ENCODE peak calls at places on chromosome 16, in four cellular contexts. M is Panc1, R is left ventricle myocardium inferior, O is NT2/D1. Q is an unnamed sample. For H3K4me1 and H3K27me3, the result is how much of the 10 kb centered on the place peaks cover.

GRCh38 chr16:49800876-49801275 is 55.0 kb downstream of the ZNF423 start:
- DNase-seq in M (no peak), R (no peak), O (no peak), Q (no peak)

GRCh38 chr16:23182206-23182674 is 305 bp upstream of the SCNN1G start:
- DNase-seq in M (peak), R (peak), O (peak), Q (peak)

GRCh38 chr16:50585331-50585776 is 37.2 kb downstream of the NKD1 start:
- DNase-seq in M (no peak), R (peak), O (no peak), Q (no peak)

GRCh38 chr16:68802190-68802589 is 41.1 kb upstream of the TANGO6 start:
- DNase-seq in M (no peak), R (no peak), O (no peak), Q (no peak)

GRCh38 chr16:69444873-69445517 is 20.6 kb downstream of the CYB5B start:
- DNase-seq in M (no peak), R (no peak), O (no peak), Q (no peak)

GRCh38 chr16:4561565-4561964 is 5.4 kb downstream of the C16orf96 start:
- DNase-seq in M (no peak), R (no peak), O (no peak), Q (no peak)

GRCh38 chr16:53456625-53457024 is 22.4 kb downstream of the RBL2 start:
- DNase-seq in M (no peak), R (no peak), O (no peak), Q (no peak)

GRCh38 chr16:70738083-70738977 is 52.5 kb upstream of the MTSS2 start:
- DNase-seq in M (no peak), R (peak), O (no peak), Q (no peak)

GRCh38 chr16:67528222-67528869 is at the start of gene RIPOR1:
- DNase-seq in M (no peak), R (peak), O (no peak), Q (no peak)

GRCh38 chr16:17773698-17774101 is 302.9 kb upstream of the XYLT1 start:
- DNase-seq in M (no peak), R (no peak), O (no peak), Q (no peak)

GRCh38 chr16:10906914-10907756 is 30.1 kb downstream of the CIITA start:
- DNase-seq in M (no peak), R (peak), O (no peak), Q (no peak)

GRCh38 chr16:74026373-74027281 is 270.0 kb upstream of the PSMD7 start:
- DNase-seq in M (no peak), R (no peak), O (peak), Q (no peak)

GRCh38 chr16:68279726-68280125 is 15.4 kb downstream of the SLC7A6 start:
- DNase-seq in M (no peak), R (no peak), O (no peak), Q (no peak)

GRCh38 chr16:50974438-50975036 is 176.5 kb downstream of the SALL1 start:
- DNase-seq in M (no peak), R (no peak), O (no peak), Q (no peak)

GRCh38 chr16:73298562-73298961 is 250.6 kb upstream of the ZFHX3 start:
- DNase-seq in M (no peak), R (no peak), O (peak), Q (peak)

GRCh38 chr16:72036098-72036497 is 18.2 kb upstream of the HP start:
- DNase-seq in M (no peak), R (no peak), O (no peak), Q (no peak)

GRCh38 chr16:1823821-1824220 is 2.8 kb downstream of the HAGH start:
- DNase-seq in M (no peak), R (peak), O (no peak), Q (no peak)

GRCh38 chr16:83907926-83908325 is 9.0 kb downstream of the MLYCD start:
- DNase-seq in M (no peak), R (no peak), O (no peak), Q (no peak)

GRCh38 chr16:917591-918061 is 53.2 kb downstream of the LMF1 start:
- DNase-seq in M (no peak), R (no peak), O (no peak), Q (no peak)

GRCh38 chr16:27995378-27995777 is 68.1 kb downstream of the GSG1L start:
- DNase-seq in M (no peak), R (no peak), O (no peak), Q (no peak)

GRCh38 chr16:6190756-6191155 is 1093.2 kb upstream of the EEF2KMT start:
- DNase-seq in M (no peak), R (no peak), O (no peak), Q (no peak)

GRCh38 chr16:53982631-53983042 is 278.7 kb downstream of the FTO start:
- DNase-seq in M (no peak), R (no peak), O (no peak), Q (no peak)

GRCh38 chr16:1137604-1138003 is 15.3 kb upstream of the CACNA1H start:
- DNase-seq in M (no peak), R (no peak), O (no peak), Q (no peak)

GRCh38 chr16:735982-736453 is 4.8 kb downstream of the CIAO3 start:
- DNase-seq in M (no peak), R (no peak), O (no peak), Q (no peak)

GRCh38 chr16:27853651-27854050 is 209.9 kb downstream of the GSG1L start:
- DNase-seq in M (no peak), R (no peak), O (no peak), Q (no peak)

GRCh38 chr16:1105888-1106620 is 10.0 kb upstream of the C1QTNF8 start:
- DNase-seq in M (no peak), R (peak), O (peak), Q (no peak)

GRCh38 chr16:78742501-78743283 is 643.2 kb downstream of the WWOX start:
- DNase-seq in M (no peak), R (no peak), O (no peak), Q (no peak)

GRCh38 chr16:72922714-72923113 is 125.2 kb downstream of the ZFHX3 start:
- DNase-seq in M (no peak), R (no peak), O (no peak), Q (no peak)

GRCh38 chr16:30846649-30847402 is 47.1 kb downstream of the BCL7C start:
- DNase-seq in M (no peak), R (no peak), O (no peak), Q (no peak)

GRCh38 chr16:9647981-9648701 is 534.1 kb downstream of the GRIN2A start:
- DNase-seq in M (peak), R (no peak), O (no peak), Q (no peak)

GRCh38 chr16:30667361-30667905 is 9.2 kb downstream of the FBRS start:
- DNase-seq in M (no peak), R (no peak), O (no peak), Q (no peak)

GRCh38 chr16:14186007-14186953 is 115.2 kb downstream of the MRTFB start:
- DNase-seq in M (no peak), R (peak), O (peak), Q (no peak)

GRCh38 chr16:67163164-67163902 is 1.2 kb upstream of the HSF4 start:
- DNase-seq in M (no peak), R (peak), O (no peak), Q (no peak)

GRCh38 chr16:84595052-84595481 is 22.8 kb downstream of the COTL1 start:
- DNase-seq in M (no peak), R (no peak), O (no peak), Q (no peak)

GRCh38 chr16:71311553-71312158 is 22.5 kb upstream of the CMTR2 start:
- DNase-seq in M (peak), R (no peak), O (peak), Q (peak)

GRCh38 chr16:55294947-55295346 is 29.1 kb upstream of the IRX6 start:
- DNase-seq in M (no peak), R (no peak), O (no peak), Q (no peak)

DNA sequence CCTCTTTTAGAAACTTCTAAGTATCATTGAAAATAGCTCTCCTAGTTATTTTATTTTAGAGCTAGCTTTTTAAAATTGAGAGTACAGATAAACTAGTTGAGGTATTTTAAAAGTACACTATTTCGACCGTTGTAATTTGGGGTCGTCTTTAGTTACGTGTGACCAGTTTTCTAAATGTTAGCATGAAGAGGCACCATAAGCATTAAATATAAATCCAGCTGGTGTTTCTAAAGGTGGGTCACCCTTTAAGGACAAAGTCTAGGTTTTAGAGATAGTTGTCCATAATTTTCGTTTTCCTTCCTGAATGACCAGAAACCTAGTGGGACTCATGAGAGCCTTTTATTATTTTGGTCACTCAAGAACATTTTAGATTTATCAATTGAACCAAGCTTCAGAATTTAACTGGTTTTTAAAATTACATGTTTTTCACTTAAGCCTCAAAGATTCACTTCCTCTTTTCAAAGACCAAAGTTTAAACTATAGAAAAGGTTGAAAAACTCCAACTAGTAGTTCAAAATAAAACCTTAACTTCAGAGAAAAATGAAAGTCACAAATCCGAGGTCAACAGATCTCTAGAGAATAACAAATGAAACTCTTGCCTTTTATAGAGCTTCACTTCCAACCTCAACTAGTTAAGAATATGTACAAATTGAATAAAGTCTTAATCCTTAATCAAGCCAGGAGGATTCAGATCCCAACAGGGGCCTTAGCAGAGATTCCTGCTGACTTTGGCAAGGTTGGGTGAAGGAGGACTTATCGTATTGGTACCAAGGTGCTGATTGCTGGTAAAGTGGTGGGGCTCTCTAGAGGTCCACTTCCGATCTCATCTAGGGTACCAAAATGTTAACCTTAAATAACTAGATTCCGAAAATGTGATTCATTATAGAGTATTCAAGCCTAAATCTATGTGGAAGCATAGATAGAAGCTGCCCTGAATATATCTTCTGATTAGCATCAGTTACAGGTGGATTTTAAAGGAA is 32.5 kb downstream of the PHKB start:
- DNase-seq in M (no peak), R (no peak), O (no peak), Q (no peak)
- H3K4me3 ChIP-seq in M (no peak), R (peak), O (no peak), Q (no peak)

GRCh38 chr16:88640039-88640495 is 1.7 kb downstream of the IL17C start:
- DNase-seq in M (no peak), R (no peak), O (no peak), Q (no peak)
- H3K4me1 ChIP-seq in M (under half), R (under half), O (under half), Q (under half)

DNA sequence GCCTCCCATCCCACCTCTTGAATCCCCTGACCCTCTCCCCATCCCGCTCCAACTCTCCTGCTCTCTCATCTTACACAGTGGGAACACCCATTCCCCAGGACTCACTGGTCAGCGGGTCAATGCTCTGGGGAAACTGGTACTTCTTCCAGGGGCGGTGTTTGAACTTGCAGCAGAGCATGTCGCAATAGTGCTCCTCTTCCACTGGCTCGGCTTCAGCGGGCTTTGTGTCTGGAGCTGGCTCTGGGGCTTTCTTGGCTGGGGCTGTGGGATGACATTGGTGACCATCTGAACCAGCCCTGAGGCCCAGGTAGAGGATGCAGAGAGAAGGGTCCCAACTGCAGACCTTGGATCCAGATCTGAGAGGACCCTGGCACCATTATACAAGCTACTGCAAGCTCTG is 51.9 kb downstream of the CNGB1 start:
- DNase-seq in M (no peak), R (no peak), O (no peak), Q (no peak)
- H3K27me3 ChIP-seq in M (under half), R (under half), O (under half), Q (under half)

DNA sequence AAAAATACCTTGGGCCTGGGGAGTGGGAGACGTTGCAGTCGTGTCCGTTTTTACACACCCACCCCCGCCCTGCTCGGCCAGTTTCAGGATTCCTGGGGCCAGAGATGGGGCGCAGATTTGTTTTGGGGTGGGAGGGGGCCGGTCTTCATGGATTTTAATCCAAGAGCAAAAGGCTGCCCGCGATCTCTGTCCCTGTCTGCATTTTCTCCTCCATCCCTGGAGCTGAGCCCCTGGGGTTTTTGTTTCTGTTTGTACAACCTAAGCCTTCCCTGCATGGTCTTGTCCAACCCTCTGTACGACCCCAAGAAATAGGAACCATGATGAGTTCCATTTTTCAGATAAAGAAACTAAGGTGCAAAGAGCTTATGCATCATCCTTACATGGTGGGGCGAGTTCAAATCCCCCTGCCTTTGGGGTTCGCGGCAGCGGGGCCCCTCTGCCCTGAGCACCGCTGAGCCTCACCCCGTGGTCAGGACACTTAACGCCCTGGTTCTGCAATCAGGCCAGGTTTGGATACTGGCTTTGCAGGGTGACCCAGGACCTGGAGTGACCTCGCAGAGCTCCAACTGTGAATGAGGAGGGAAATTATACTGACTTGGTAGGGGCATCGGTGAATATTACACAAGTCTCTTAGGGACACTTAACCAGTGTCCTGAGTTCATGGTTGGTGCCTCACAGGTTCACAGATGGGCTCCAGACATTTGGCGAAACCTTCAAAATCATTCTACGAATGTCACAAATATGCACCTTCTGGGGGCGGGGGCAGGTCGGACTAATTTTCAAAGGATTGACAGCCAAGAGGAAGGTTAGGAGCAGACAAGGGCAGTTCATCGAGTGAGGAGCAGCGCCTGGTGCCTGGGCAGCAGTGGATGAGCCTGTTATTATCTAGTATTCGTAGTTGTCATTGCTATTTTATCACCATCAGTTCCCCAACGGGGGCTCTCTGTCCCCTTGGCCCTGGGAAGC is 4.1 kb upstream of the FOXF1 start:
- DNase-seq in M (no peak), R (no peak), O (no peak), Q (no peak)
- H3K4me3 ChIP-seq in M (no peak), R (peak), O (no peak), Q (no peak)

Q was measured in iPS DF 6.9.